ENCODE peak calls at places on chromosomes 6 and 20, in five cellular contexts. O is upper lobe of right lung, X is type B pancreatic cell, Y is amygdala, P is thoracic aorta. V is an unnamed sample.

GRCh38 chr6:45607818-45608217 is 230.1 kb upstream of the SUPT3H start:
- DNase-seq in O (no peak), X (no peak), Y (no peak), P (no peak), V (no peak)

GRCh38 chr6:35213824-35214756 is at the start of gene SCUBE3:
- DNase-seq in O (peak; percentile 68), X (peak; percentile 85), Y (no peak), P (no peak), V (peak; percentile 75)

GRCh38 chr20:17622851-17623508 is 53.1 kb downstream of the DSTN start:
- DNase-seq in O (peak; percentile 31), X (no peak), Y (no peak), P (no peak), V (no peak)

GRCh38 chr20:47230811-47231256 is 125.7 kb downstream of the ZMYND8 start:
- DNase-seq in O (no peak), X (no peak), Y (no peak), P (no peak), V (no peak)

GRCh38 chr6:54266400-54266923 is 41.8 kb upstream of the TINAG start:
- DNase-seq in O (no peak), X (no peak), Y (no peak), P (no peak), V (no peak)

GRCh38 chr6:170024940-170025339 is 265.9 kb downstream of the DLL1 start:
- DNase-seq in O (no peak), X (peak; percentile 44), Y (no peak), P (no peak), V (peak; percentile 0)

GRCh38 chr20:33262658-33263065 is 20.4 kb upstream of the BPIFB1 start:
- DNase-seq in O (no peak), X (no peak), Y (peak; percentile 19), P (no peak), V (no peak)

GRCh38 chr6:36847991-36848390 is 8.7 kb upstream of the CPNE5 start:
- DNase-seq in O (no peak), X (no peak), Y (no peak), P (no peak), V (no peak)

GRCh38 chr6:45436544-45437440 is 59.1 kb upstream of the SUPT3H start:
- DNase-seq in O (no peak), X (no peak), Y (no peak), P (no peak), V (no peak)

GRCh38 chr6:6915813-6916547 is 191.8 kb upstream of the RREB1 start:
- DNase-seq in O (peak; percentile 73), X (no peak), Y (no peak), P (no peak), V (no peak)

GRCh38 chr6:25237579-25237978 is 41.6 kb upstream of the CARMIL1 start:
- DNase-seq in O (no peak), X (no peak), Y (no peak), P (no peak), V (no peak)

GRCh38 chr6:157760589-157761330 is 62.3 kb upstream of the SNX9 start:
- DNase-seq in O (no peak), X (no peak), Y (no peak), P (no peak), V (no peak)

V was measured in posterior vena cava.